ENCODE peak calls at places on chromosomes 2 and 18, in four cellular contexts. I is brain microvascular endothelial cell, B is endodermal cell, R is transverse colon. E is an unnamed sample.

GRCh38 chr2:165745916-165746315 is 48.1 kb downstream of the GALNT3 start:
- DNase-seq in B (no peak), I (no peak), R (no peak), E (no peak)

GRCh38 chr2:127675335-127676261 is at the start of gene LIMS2:
- DNase-seq in I (no peak), R (no peak), B (peak), E (no peak)

GRCh38 chr2:223027442-223027841 is 24.5 kb upstream of the KCNE4 start:
- DNase-seq in R (no peak), I (peak), B (no peak), E (no peak)

GRCh38 chr2:69291004-69291650 is 95.9 kb downstream of the GFPT1 start:
- DNase-seq in R (no peak), B (no peak), I (peak), E (peak)

GRCh38 chr2:152098798-152099654 is at the start of gene CACNB4:
- DNase-seq in I (peak), B (peak), R (no peak), E (no peak)

GRCh38 chr2:110852541-110853263 is 120.3 kb downstream of the ACOXL start:
- DNase-seq in I (no peak), R (no peak), B (no peak), E (no peak)

GRCh38 chr2:205461678-205462665 is 220.3 kb upstream of the NRP2 start:
- DNase-seq in B (no peak), I (no peak), R (no peak), E (no peak)

GRCh38 chr2:135093685-135094340 is 41.7 kb downstream of the RAB3GAP1 start:
- DNase-seq in R (no peak), B (no peak), I (no peak), E (no peak)

GRCh38 chr2:224869601-224870000 is 153.4 kb upstream of the CCDC195 start:
- DNase-seq in R (no peak), I (peak), B (no peak), E (no peak)

GRCh38 chr2:903223-903900 is 47.3 kb upstream of the SNTG2 start:
- DNase-seq in R (no peak), I (no peak), B (peak), E (no peak)

GRCh38 chr2:218744615-218745014 is 34.0 kb downstream of the TTLL4 start:
- DNase-seq in R (no peak), B (no peak), I (no peak), E (no peak)
- H3K27ac ChIP-seq in R (no peak), B (no peak), I (no peak), E (peak)

GRCh38 chr2:74052732-74053712 is 68.3 kb downstream of the TET3 start:
- DNase-seq in I (no peak), R (no peak), B (no peak), E (no peak)
- H3K27ac ChIP-seq in I (no peak), R (no peak), B (no peak), E (no peak)

GRCh38 chr2:108585446-108585845 is 51.2 kb downstream of the LIMS1 start:
- DNase-seq in R (no peak), I (no peak), B (no peak), E (no peak)
- H3K27ac ChIP-seq in R (no peak), I (peak), B (no peak), E (no peak)

DNA sequence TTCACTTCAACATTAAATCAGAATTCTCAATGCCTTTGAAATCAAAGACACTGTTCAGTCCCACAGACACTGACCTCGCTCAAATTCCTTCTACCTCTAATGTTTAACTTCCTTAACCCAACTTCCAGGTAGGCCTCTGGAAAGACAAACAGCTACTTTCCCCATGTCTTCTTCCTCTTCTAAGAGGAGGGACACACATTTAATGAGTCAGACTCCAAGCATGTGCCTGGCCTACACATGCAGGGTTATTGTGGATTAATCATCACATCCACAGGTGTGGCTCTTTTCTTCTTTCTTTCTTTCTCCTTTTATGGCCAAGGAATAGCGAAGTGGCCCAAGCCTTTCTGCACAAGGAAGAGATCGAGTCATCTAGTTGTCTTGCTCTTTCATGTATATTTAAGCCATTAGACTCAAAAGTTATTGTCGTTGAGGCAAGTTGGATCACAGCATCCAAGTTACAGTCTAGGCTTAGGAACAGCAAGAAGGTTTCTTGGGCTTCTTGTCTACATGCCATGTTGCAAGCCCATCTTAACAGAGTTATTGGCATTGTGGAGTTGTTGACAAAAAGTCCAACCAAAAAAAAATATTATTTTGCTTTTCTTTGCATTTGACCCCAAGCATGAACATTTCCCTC is 387.8 kb downstream of the IRS1 start:
- DNase-seq in B (no peak), R (peak), I (no peak), E (no peak)
- H3K27ac ChIP-seq in B (no peak), R (no peak), I (no peak), E (no peak)

DNA sequence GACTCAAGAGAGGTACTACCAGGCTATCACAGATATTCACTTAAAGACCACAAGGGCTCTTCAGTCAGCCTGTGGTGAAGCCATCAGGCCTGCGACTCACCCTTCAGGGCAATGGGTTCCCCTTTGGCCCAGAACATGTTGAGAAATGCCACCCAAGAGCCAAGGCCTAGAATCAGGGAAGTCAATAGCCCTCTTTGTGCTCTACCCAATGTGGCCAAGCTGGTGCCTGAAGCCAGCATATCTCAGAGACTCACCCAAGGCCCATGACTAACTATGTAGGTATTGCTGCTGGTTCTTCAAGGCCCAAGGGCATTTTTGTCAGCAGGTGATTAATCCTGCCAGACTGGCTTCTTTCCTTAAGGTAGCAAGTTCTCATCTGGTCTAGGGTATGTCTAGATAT is 338.9 kb upstream of the SETBP1 start:
- DNase-seq in I (no peak), R (no peak), B (no peak), E (no peak)
- H3K27ac ChIP-seq in I (no peak), R (no peak), B (no peak), E (no peak)

GRCh38 chr2:37378411-37378810 is 34.0 kb downstream of the QPCT start:
- DNase-seq in B (no peak), I (peak), R (no peak), E (peak)
- H3K27ac ChIP-seq in B (no peak), I (no peak), R (peak), E (no peak)

DNA sequence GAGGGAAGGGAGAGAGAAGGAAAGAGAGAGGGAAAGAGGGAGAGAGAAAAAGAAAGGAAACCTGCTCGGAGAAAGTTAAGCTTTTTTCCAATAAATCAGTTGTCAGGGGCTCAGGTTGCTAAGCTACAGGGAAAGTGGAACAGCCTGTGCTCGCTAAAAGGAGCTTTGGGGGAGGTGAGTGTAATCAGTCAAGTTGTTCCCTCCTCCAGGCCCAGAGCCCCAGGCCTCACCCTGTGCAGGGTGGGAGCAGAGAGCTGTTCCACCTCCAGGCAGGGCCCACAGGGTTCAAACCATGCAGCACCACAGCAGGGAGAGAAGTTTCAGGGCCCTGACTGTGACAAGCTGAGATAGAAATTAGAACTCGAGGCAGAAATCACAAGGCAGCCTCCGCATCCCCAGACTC is 56.4 kb upstream of the PPP1CB start:
- DNase-seq in B (no peak), R (no peak), I (no peak), E (no peak)
- H3K27ac ChIP-seq in B (no peak), R (no peak), I (no peak), E (no peak)

GRCh38 chr2:101897301-101897700 is 94.5 kb upstream of the IL1R2 start:
- DNase-seq in I (no peak), B (no peak), R (no peak), E (no peak)

GRCh38 chr2:101895819-101896322 is 95.9 kb upstream of the IL1R2 start:
- DNase-seq in B (no peak), I (no peak), R (no peak), E (no peak)

GRCh38 chr2:101892377-101892776 is 99.4 kb upstream of the IL1R2 start:
- DNase-seq in I (no peak), R (no peak), B (no peak), E (no peak)

GRCh38 chr2:101895039-101895438 is 96.7 kb upstream of the IL1R2 start:
- DNase-seq in B (no peak), R (no peak), I (no peak), E (no peak)

DNA sequence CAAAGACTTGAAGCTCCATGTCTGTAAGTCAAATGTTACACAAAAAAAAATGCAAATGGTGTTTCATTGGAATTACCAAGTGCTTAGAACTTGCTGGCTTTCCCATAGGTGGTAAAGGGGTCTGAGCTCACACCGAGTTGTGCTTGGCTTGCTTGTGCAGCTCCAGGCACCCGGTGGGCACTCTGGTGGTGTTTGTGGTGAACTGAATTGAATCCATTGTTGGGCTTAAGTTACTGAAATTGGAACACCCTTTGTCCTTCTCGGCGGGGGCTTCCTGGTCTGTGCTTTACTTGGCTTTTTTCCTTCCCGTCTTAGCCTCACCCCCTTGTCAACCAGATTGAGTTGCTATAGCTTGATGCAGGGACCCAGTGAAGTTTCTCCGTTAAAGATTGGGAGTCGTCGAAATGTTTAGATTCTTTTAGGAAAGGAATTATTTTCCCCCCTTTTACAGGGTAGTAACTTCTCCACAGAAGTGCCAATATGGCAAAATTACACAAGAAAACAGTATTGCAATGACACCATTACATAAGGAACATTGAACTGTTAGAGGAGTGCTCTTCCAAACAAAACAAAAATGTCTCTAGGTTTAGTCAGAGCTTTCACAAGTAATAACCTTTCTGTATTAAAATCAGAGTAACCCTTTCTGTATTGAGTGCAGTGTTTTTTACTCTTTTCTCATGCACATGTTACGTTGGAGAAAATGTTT is 97.9 kb upstream of the IL1R2 start:
- DNase-seq in I (no peak), R (no peak), B (peak), E (no peak)
- H3K27ac ChIP-seq in I (no peak), R (no peak), B (no peak), E (no peak)

GRCh38 chr2:62774555-62775366 is 69.2 kb downstream of the EHBP1 start:
- DNase-seq in B (peak), I (peak), R (no peak), E (no peak)

GRCh38 chr2:62770629-62771028 is 65.1 kb downstream of the EHBP1 start:
- DNase-seq in R (no peak), B (no peak), I (no peak), E (no peak)

GRCh38 chr2:62775367-62775668 is 69.8 kb downstream of the EHBP1 start:
- DNase-seq in B (no peak), R (no peak), I (no peak), E (no peak)
- H3K27ac ChIP-seq in B (no peak), R (no peak), I (no peak), E (no peak)

GRCh38 chr2:162017233-162017632 is 56.8 kb downstream of the DPP4 start:
- DNase-seq in I (no peak), B (no peak), R (no peak), E (no peak)

GRCh38 chr2:162025121-162025911 is 48.7 kb downstream of the DPP4 start:
- DNase-seq in R (no peak), B (no peak), I (no peak), E (no peak)

GRCh38 chr2:162021659-162022058 is 52.4 kb downstream of the DPP4 start:
- DNase-seq in I (no peak), R (no peak), B (no peak), E (no peak)

GRCh38 chr2:162018530-162018929 is 55.5 kb downstream of the DPP4 start:
- DNase-seq in R (no peak), B (no peak), I (no peak), E (no peak)

DNA sequence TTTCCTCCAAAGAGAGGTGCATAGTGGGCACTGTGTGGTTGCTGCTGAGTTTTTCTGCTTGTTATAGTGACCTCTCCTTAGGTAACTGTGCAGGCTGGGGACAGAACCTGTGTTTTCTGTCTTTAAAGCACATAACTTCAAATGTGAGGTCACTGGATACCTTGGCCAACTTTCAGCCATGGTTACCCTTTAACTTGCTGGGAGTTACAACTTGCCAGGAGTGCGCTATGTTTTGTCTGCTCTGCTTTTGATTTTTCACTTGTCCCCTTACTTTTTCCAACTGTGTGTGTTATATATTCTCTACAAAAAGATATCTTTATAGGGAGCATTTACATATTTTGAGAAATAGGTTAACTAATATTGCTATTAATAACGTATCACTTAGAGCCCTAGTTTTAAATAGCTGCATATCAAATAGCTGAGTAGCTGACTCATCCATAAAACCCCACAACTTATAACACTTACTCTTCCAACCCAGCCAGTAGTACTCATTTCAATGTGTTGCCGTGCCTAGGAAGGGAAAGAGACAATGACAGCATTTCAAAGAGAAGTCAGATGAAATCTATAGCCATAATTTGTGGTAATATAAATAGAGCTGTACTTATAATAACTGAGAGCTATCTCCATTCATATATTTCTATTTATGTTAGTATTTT is 51.6 kb downstream of the DPP4 start:
- DNase-seq in I (no peak), B (no peak), R (no peak), E (no peak)
- H3K27ac ChIP-seq in I (no peak), B (no peak), R (no peak), E (no peak)

E was measured in tibial nerve.